ENCODE peak calls at places on chromosomes 11 and 22, in five cellular contexts. B is neuronal stem cell, Z is H1, M is mesenchymal stem cell, D is trophoblast cell. U is an unnamed sample.

GRCh38 chr11:82521427-82521826 is 212.2 kb downstream of the FAM181B start:
- DNase-seq in B (no peak), Z (no peak), M (no peak), D (no peak), U (no peak)

GRCh38 chr22:22076937-22077703 is 94.5 kb upstream of the TOP3B start:
- DNase-seq in B (no peak), Z (no peak), M (no peak), D (peak; percentile 22), U (no peak)

GRCh38 chr11:9604134-9604533 is 30.7 kb downstream of the WEE1 start:
- DNase-seq in B (no peak), Z (no peak), M (no peak), D (no peak), U (no peak)

GRCh38 chr11:117606211-117606610 is 190.8 kb downstream of the DSCAML1 start:
- DNase-seq in B (no peak), Z (no peak), M (no peak), D (no peak), U (no peak)

GRCh38 chr11:128924109-128924508 is 18.6 kb downstream of the TP53AIP1 start:
- DNase-seq in B (no peak), Z (no peak), M (no peak), D (no peak), U (no peak)

GRCh38 chr11:88402192-88402715 is 64.7 kb upstream of the CTSC start:
- DNase-seq in B (peak; percentile 32), Z (no peak), M (peak; percentile 88), D (no peak), U (no peak)

GRCh38 chr11:36363361-36364272 is 67.5 kb downstream of the PRR5L start:
- DNase-seq in B (no peak), Z (peak; percentile 47), M (peak; percentile 40), D (no peak), U (no peak)

GRCh38 chr11:16613401-16614381 is 124.8 kb upstream of the C11orf58 start:
- DNase-seq in B (peak; percentile 93), Z (peak; percentile 92), M (peak; percentile 89), D (peak; percentile 77), U (peak; percentile 94)

GRCh38 chr11:12539570-12539969 is 134.7 kb upstream of the TEAD1 start:
- DNase-seq in B (no peak), Z (no peak), M (peak; percentile 94), D (no peak), U (no peak)

GRCh38 chr11:69376155-69377028 is 82.4 kb downstream of the MYEOV start:
- DNase-seq in B (no peak), Z (no peak), M (no peak), D (no peak), U (no peak)

GRCh38 chr22:42993651-42994275 is 21.2 kb downstream of the PACSIN2 start:
- DNase-seq in B (no peak), Z (no peak), M (peak; percentile 60), D (no peak), U (no peak)
- H2BK12ac ChIP-seq in B (no peak overlapping the region), Z (no peak overlapping the region), M (peak overlapping the region; percentile 37), D (peak overlapping the region; percentile 82), U (no peak overlapping the region)

DNA sequence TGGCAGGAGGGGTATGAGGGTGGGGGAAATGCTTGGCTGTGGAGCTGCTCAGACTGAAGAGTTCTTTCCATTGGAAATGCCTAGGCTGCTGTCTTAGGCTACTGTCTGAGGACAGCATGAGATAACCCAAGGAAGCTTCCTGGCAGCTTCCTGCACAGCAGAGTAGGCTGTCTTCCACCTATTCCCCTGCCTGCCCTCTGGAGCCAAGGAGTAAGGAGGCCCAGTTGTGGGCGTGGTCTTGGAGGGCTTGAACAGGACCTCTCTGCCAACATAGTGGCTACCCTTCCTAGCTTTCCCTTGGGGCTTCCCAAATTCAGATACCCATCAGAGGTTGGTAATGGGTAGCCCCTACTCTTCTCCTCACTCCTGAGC is 25.9 kb downstream of the PHLDB1 start:
- DNase-seq in B (no peak), Z (no peak), M (no peak), D (no peak), U (no peak)
- H3K4me1 ChIP-seq in B (peaks cover 21% of the 10 kb centered on the region), Z (peaks cover 21% of the 10 kb centered on the region), M (peaks cover 33% of the 10 kb centered on the region), D (peaks cover 16% of the 10 kb centered on the region), U (peaks cover 12% of the 10 kb centered on the region)

GRCh38 chr22:40178417-40179409 is 988 bp downstream of the TNRC6B start:
- DNase-seq in B (peak; percentile 62), Z (no peak), M (peak; percentile 81), D (no peak), U (peak; percentile 37)

GRCh38 chr22:40176921-40177737 is 596 bp upstream of the TNRC6B start:
- DNase-seq in B (no peak), Z (peak; percentile 77), M (peak; percentile 77), D (peak; percentile 14), U (peak; percentile 76)

GRCh38 chr22:40179535-40179934 is 1.8 kb downstream of the TNRC6B start:
- DNase-seq in B (no peak), Z (no peak), M (no peak), D (no peak), U (no peak)

GRCh38 chr22:40175571-40176105 is 2.1 kb upstream of the TNRC6B start:
- DNase-seq in B (no peak), Z (no peak), M (peak; percentile 20), D (no peak), U (no peak)

GRCh38 chr22:40177738-40178416 is at the start of gene TNRC6B:
- DNase-seq in B (peak; percentile 89), Z (peak; percentile 65), M (peak; percentile 99), D (peak; percentile 83), U (peak; percentile 86)
- H4K91ac ChIP-seq in B (no peak within 1 kb of the TSS), Z (peak within 1 kb of the TSS; percentile 96), M (no peak within 1 kb of the TSS), D (peak within 1 kb of the TSS; percentile 42), U (no peak within 1 kb of the TSS)

DNA sequence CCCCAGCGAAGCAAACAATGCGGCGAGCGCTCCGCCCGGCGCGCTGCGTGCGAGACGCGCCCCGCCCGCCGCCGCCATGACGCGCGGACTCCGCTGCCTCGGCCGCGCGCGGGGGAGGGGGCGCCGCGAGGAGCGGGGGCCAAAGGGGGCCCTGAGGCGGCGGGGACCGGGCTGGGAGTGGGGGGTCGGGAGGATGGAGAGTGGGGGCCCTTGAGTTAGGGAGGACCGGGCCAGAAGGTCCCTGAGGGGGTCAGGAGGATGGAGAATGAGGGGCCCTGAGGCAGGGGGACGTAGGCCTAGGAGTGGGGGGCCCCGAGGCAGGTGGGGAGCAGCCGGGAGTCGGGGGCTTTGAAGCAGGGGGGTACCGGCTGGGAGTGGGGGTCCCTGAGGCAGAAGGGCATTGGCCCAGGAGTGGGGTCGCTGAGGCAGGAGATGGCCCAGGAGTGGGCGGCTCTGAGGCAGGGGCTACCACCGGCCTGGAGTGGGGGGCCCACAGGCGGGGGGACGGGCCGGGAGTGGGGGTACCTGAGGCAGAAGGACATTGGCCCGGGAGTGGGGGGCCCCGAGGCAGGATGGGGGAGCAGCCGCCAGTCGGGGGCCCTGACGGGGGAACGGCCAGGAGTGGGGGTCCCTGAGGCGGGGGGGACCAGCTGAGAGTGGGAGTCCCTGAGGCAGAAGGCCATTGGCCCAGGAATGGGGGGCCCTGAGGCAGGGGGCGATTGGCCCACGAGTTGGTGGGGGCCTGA is at the start of gene BRD1:
- DNase-seq in B (peak; percentile 37), Z (no peak), M (peak; percentile 68), D (no peak), U (peak; percentile 28)
- H2BK12ac ChIP-seq in B (no peak within 1 kb of the TSS), Z (no peak within 1 kb of the TSS), M (peak within 1 kb of the TSS; percentile 58), D (peak within 1 kb of the TSS; percentile 61), U (no peak within 1 kb of the TSS)

GRCh38 chr11:65118097-65118837 is 766 bp upstream of the ZNHIT2 start:
- DNase-seq in B (no peak), Z (no peak), M (no peak), D (no peak), U (no peak)
- H3K4me1 ChIP-seq in B (peaks cover 6% of the 10 kb centered on the region), Z (peaks cover 12% of the 10 kb centered on the region), M (peaks cover 31% of the 10 kb centered on the region), D (peaks cover 16% of the 10 kb centered on the region), U (no peaks in the 10 kb centered on the region)